ENCODE peak calls at places on chromosome 13, in eight cellular contexts. Y, W, M, K, Q, U, L and G are unnamed samples. For H3K4me1, the result is how much of the 10 kb centered on the place peaks cover.

GRCh38 chr13:29465741-29466293 is 129.7 kb downstream of the SLC7A1 start:
- DNase-seq in Q (no peak), U (peak), M (no peak), Y (no peak), W (no peak), L (peak), K (peak), G (no peak)

GRCh38 chr13:77810430-77810829 is 108.2 kb downstream of the EDNRB start:
- DNase-seq in L (peak), U (peak), Q (no peak), M (no peak), K (peak), Y (peak), W (no peak), G (no peak)

GRCh38 chr13:112249644-112250610 is 126.2 kb upstream of the SPACA7 start:
- DNase-seq in M (peak), U (no peak), Q (no peak), Y (no peak), L (peak), K (no peak), W (no peak), G (peak)

GRCh38 chr13:64639206-64639605 is 2590.9 kb downstream of the PCDH9 start:
- DNase-seq in Y (no peak), K (no peak), M (no peak), U (no peak), W (no peak), Q (no peak), L (no peak), G (no peak)

GRCh38 chr13:44243198-44243852 is 130.3 kb upstream of the SERP2 start:
- DNase-seq in W (peak), Q (peak), L (peak), U (peak), Y (peak), K (peak), M (peak), G (peak)

GRCh38 chr13:21673592-21674270 is 2.9 kb downstream of the FGF9 start:
- DNase-seq in U (peak), Y (no peak), L (peak), K (peak), W (peak), Q (no peak), M (peak), G (no peak)

GRCh38 chr13:23146811-23147245 is 34.0 kb upstream of the SGCG start:
- DNase-seq in W (no peak), Y (no peak), U (no peak), L (no peak), M (no peak), Q (no peak), K (no peak), G (no peak)

GRCh38 chr13:26476111-26476743 is 81.3 kb upstream of the WASF3 start:
- DNase-seq in K (no peak), Q (no peak), U (peak), W (no peak), M (peak), Y (no peak), L (peak), G (no peak)

GRCh38 chr13:44306401-44307192 is 67.0 kb upstream of the SERP2 start:
- DNase-seq in U (peak), Q (peak), W (peak), K (peak), M (peak), Y (peak), L (peak), G (peak)

GRCh38 chr13:33547035-33547434 is 261.5 kb upstream of the STARD13 start:
- DNase-seq in M (no peak), Y (no peak), U (no peak), Q (no peak), K (no peak), W (no peak), L (no peak), G (no peak)

GRCh38 chr13:42906257-42906656 is 85.8 kb downstream of the EPSTI1 start:
- DNase-seq in U (no peak), W (no peak), M (no peak), L (no peak), K (no peak), Q (no peak), Y (no peak), G (no peak)

GRCh38 chr13:113041821-113042335 is 63.7 kb upstream of the F7 start:
- DNase-seq in M (no peak), K (no peak), Y (no peak), Q (no peak), L (no peak), U (no peak), W (no peak), G (no peak)

GRCh38 chr13:110330491-110331001 is 23.5 kb downstream of the COL4A2 start:
- DNase-seq in U (peak), L (no peak), M (no peak), W (no peak), K (no peak), Q (no peak), Y (no peak), G (no peak)

GRCh38 chr13:103406967-103407366 is 340.8 kb upstream of the SLC10A2 start:
- DNase-seq in W (no peak), Y (no peak), L (no peak), Q (no peak), U (no peak), K (no peak), M (no peak), G (no peak)

GRCh38 chr13:78750735-78751134 is 91.8 kb upstream of the OBI1 start:
- DNase-seq in Q (no peak), Y (no peak), W (no peak), L (peak), U (no peak), K (no peak), M (no peak), G (no peak)

GRCh38 chr13:35848316-35848715 is 282.9 kb downstream of the DCLK1 start:
- DNase-seq in L (no peak), Q (no peak), U (no peak), W (no peak), K (no peak), Y (no peak), M (no peak), G (no peak)

GRCh38 chr13:29845440-29846056 is 4.9 kb downstream of the UBL3 start:
- DNase-seq in L (no peak), Q (no peak), W (no peak), Y (no peak), M (no peak), K (no peak), U (peak), G (no peak)

GRCh38 chr13:33723772-33724435 is 94.0 kb upstream of the RFC3 start:
- DNase-seq in K (peak), L (peak), Q (peak), W (peak), M (peak), U (peak), Y (peak), G (peak)

GRCh38 chr13:73338389-73338788 is 279.6 kb downstream of the KLF5 start:
- DNase-seq in U (no peak), M (no peak), L (no peak), Y (no peak), W (no peak), Q (no peak), K (peak), G (no peak)

GRCh38 chr13:73337511-73337910 is 278.7 kb downstream of the KLF5 start:
- DNase-seq in K (peak), W (no peak), L (no peak), U (peak), Y (no peak), M (no peak), Q (no peak), G (no peak)

GRCh38 chr13:73336789-73337188 is 278.0 kb downstream of the KLF5 start:
- DNase-seq in K (peak), L (no peak), M (no peak), Q (no peak), U (peak), Y (no peak), W (no peak), G (no peak)

GRCh38 chr13:73340069-73340468 is 281.3 kb downstream of the KLF5 start:
- DNase-seq in M (no peak), W (no peak), Q (no peak), U (no peak), K (peak), L (no peak), Y (no peak), G (no peak)

GRCh38 chr13:73339086-73339485 is 280.3 kb downstream of the KLF5 start:
- DNase-seq in W (no peak), L (no peak), U (no peak), M (no peak), Q (no peak), K (no peak), Y (no peak), G (no peak)
- H3K4me1 ChIP-seq in W (under half), L (under half), U (under half), M (under half), Q (under half), K (under half), Y (half or more), G (under half)

GRCh38 chr13:50912851-50913250 is 3.3 kb downstream of the RNASEH2B start:
- DNase-seq in K (no peak), Q (no peak), L (peak), M (no peak), U (no peak), Y (no peak), W (no peak), G (no peak)

GRCh38 chr13:50911051-50911690 is 1.6 kb downstream of the RNASEH2B start:
- DNase-seq in Y (no peak), Q (no peak), K (peak), U (peak), W (peak), L (no peak), M (peak), G (no peak)

GRCh38 chr13:50914301-50914700 is 4.7 kb downstream of the RNASEH2B start:
- DNase-seq in M (no peak), Q (no peak), L (no peak), U (peak), W (no peak), K (no peak), Y (no peak), G (no peak)

GRCh38 chr13:50910483-50910805 is 853 bp downstream of the RNASEH2B start:
- DNase-seq in Y (peak), M (peak), U (peak), W (peak), K (no peak), L (peak), Q (peak), G (no peak)

GRCh38 chr13:50911937-50912624 is 2.5 kb downstream of the RNASEH2B start:
- DNase-seq in M (peak), U (peak), Q (peak), K (peak), W (peak), Y (peak), L (peak), G (peak)
- H3K4me3 ChIP-seq in M (no peak), U (peak), Q (no peak), K (no peak), W (no peak), Y (no peak), L (no peak), G (no peak)

DNA sequence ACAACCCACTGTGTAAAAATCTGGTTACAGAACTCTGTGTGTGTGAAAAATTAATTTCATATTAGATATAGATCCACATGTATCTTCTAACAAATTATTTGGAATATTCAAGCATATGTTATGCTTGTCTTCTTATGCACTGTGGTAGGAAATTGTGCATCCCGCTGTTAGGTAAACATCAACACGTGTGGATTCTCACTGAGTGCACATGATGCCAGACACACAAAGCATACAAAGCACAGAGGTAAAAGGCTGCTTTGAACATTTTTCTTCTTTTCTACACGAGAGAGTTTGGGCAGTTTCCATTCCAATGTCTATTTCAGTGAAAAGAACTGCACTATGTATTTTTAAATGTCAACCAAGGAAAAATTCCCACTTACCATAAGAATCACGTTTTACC is 354.9 kb downstream of the PCDH9 start:
- DNase-seq in Q (no peak), W (no peak), U (no peak), K (no peak), L (no peak), Y (no peak), M (no peak), G (no peak)
- H3K4me1 ChIP-seq in Q (under half), W (under half), U (under half), K (under half), L (under half), Y (under half), M (under half), G (under half)

GRCh38 chr13:31846182-31846938 is 107.0 kb downstream of the RXFP2 start:
- DNase-seq in Q (peak), Y (peak), K (peak), U (peak), W (peak), L (peak), M (peak), G (peak)

GRCh38 chr13:31851201-31851600 is 111.9 kb downstream of the RXFP2 start:
- DNase-seq in L (no peak), U (no peak), Y (no peak), Q (no peak), W (no peak), M (no peak), K (no peak), G (no peak)

GRCh38 chr13:31848621-31849020 is 109.3 kb downstream of the RXFP2 start:
- DNase-seq in W (no peak), L (no peak), Y (no peak), K (no peak), M (no peak), Q (no peak), U (no peak), G (no peak)

GRCh38 chr13:31850041-31850440 is 110.7 kb downstream of the RXFP2 start:
- DNase-seq in L (no peak), Y (no peak), M (no peak), U (no peak), Q (no peak), K (no peak), W (no peak), G (no peak)

DNA sequence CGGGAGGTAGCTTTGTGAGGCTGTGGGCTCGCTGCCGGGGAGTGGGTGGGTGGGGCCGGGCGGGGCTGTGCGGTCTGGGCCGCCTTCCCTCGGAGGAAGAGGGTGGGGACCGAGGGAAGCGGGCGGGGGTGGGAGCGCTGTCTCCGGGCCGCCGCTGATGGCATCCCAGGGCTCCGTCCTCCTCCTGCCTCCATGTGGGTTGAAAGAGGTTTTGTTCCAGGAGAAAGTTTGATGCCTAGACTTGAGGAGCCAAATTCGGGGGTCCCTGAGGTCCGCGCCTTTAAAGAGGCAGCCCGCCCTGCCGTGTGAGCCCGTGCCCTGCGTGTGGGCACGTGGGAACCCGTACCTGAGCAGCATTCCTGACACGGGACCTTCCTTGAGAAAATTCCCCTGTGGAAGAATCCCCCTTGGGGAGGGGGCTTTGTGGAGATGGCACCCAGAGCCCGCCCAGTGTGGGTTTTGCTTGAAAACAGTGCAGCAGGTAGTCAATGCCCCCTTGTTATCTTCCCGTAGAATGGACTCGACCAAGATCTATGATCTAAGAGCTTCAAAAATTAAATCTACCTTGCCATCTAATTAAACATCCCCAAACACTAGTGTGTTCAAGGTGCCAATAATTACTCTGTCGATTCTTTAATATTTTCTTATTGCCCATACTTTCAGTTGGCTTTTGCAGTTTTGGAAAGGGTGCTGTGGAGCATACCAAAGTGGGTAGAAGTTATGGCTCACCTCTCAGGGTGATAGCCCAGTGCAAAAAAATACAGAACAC is 107.8 kb downstream of the RXFP2 start:
- DNase-seq in W (no peak), K (no peak), L (peak), U (no peak), Y (no peak), Q (peak), M (peak), G (no peak)
- H3K4me3 ChIP-seq in W (peak), K (peak), L (no peak), U (peak), Y (peak), Q (peak), M (peak), G (peak)

GRCh38 chr13:40063743-40064142 is 408.3 kb downstream of the COG6 start:
- DNase-seq in L (peak), Q (no peak), U (peak), M (no peak), W (no peak), K (no peak), Y (no peak), G (no peak)

GRCh38 chr13:40063278-40063698 is 407.8 kb downstream of the COG6 start:
- DNase-seq in W (no peak), U (peak), M (no peak), Q (no peak), Y (no peak), K (no peak), L (no peak), G (no peak)

GRCh38 chr13:40064154-40064713 is 408.8 kb downstream of the COG6 start:
- DNase-seq in Q (no peak), L (no peak), U (no peak), Y (no peak), K (no peak), M (no peak), W (no peak), G (no peak)

GRCh38 chr13:40061466-40062450 is 406.3 kb downstream of the COG6 start:
- DNase-seq in Y (no peak), M (no peak), U (peak), L (no peak), K (peak), W (no peak), Q (no peak), G (no peak)

GRCh38 chr13:40064723-40065122 is 409.3 kb downstream of the COG6 start:
- DNase-seq in K (peak), M (no peak), U (peak), W (no peak), L (no peak), Q (no peak), Y (no peak), G (no peak)
- H3K4me1 ChIP-seq in K (under half), M (under half), U (under half), W (under half), L (under half), Q (under half), Y (under half), G (under half)

GRCh38 chr13:107208889-107209288 is 641.0 kb upstream of the ARGLU1 start:
- DNase-seq in Q (no peak), Y (no peak), U (no peak), K (no peak), L (no peak), W (no peak), M (no peak), G (no peak)

GRCh38 chr13:107209811-107210210 is 641.9 kb upstream of the ARGLU1 start:
- DNase-seq in K (no peak), M (no peak), L (no peak), Y (no peak), W (no peak), U (peak), Q (no peak), G (no peak)

GRCh38 chr13:107205318-107206112 is 637.6 kb upstream of the ARGLU1 start:
- DNase-seq in L (peak), Q (peak), K (peak), W (peak), Y (no peak), U (peak), M (peak), G (no peak)

GRCh38 chr13:107211073-107211472 is 643.1 kb upstream of the ARGLU1 start:
- DNase-seq in M (peak), Y (peak), U (peak), W (peak), K (peak), L (peak), Q (peak), G (peak)

DNA sequence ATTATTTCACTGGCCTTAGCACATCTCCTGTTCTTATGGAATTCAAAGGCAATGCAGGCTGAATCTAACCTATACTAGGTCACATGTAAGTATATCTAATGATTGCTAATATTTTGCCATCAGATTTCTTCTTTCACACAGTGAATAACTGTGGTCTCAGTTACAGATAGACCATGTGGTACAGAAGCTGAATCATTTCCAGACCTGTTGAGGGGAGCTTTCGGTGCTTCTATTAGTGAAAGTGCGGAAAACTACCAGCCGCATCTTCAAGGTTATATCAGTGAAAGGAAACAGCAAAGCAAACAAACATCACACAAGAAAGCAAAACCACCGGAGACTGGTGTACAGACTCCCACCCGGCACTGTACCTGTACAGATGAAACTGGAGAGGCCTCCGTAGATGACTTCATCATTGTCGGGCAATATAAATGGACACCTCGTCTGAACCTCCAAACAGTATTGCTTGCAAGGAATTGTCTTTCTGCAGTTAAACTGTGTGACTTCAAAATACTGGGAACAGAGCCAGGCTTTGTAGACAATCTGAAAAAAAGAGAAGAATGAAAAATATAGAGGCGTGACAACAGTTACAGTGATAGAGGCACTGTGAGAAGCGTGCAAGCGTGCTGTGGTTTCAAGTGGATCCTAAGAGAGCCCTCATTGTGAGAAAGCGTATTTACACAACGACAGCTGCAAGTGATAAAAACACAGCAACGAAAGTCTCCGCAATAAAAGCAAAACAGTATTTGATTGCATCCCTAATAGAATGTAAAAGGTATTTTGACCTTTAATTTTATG is 642.5 kb upstream of the ARGLU1 start:
- DNase-seq in Q (no peak), U (peak), L (no peak), W (no peak), Y (no peak), K (no peak), M (no peak), G (no peak)
- H3K4me3 ChIP-seq in Q (no peak), U (peak), L (no peak), W (no peak), Y (no peak), K (no peak), M (no peak), G (no peak)

GRCh38 chr13:52879950-52880650 is 31.7 kb upstream of the PCDH8 start:
- DNase-seq in K (no peak), W (no peak), U (no peak), Q (no peak), M (peak), Y (no peak), L (peak), G (no peak)

GRCh38 chr13:52882803-52883202 is 34.4 kb upstream of the PCDH8 start:
- DNase-seq in M (no peak), W (no peak), U (no peak), Q (no peak), Y (no peak), K (no peak), L (no peak), G (no peak)

DNA sequence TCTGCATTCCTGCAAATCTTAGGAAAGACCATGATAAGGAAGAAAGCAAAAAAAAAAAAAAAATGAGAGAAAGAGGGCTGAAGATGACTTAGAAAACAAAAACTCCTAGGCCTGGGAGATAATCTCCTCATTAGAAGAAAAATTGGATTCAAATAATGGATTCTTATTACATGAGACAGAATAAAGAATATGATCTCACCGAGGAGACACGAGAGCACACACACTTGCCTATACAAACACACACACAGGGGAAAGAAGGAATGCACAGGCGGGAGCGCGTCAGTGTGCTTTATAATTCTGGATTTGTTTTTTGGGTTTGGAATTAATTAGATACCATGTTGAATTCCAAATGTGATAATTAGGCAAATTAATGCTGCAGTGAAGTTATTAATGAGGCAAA is 36.0 kb upstream of the PCDH8 start:
- DNase-seq in W (no peak), Y (no peak), K (no peak), Q (no peak), U (no peak), M (no peak), L (no peak), G (no peak)
- H3K4me1 ChIP-seq in W (under half), Y (under half), K (under half), Q (under half), U (under half), M (under half), L (under half), G (under half)